ENCODE peak calls at places on chromosomes 5 and 9, in four cellular contexts. X is ascending aorta, T is HCT116, N is lower lobe of right lung. G is an unnamed sample.

GRCh38 chr5:74394543-74394923 is 246.0 kb downstream of the ENC1 start:
- DNase-seq in T (no peak), N (no peak), X (no peak), G (no peak)

GRCh38 chr5:110096419-110096818 is 406.7 kb downstream of the MAN2A1 start:
- DNase-seq in N (no peak), X (no peak), T (no peak), G (no peak)

GRCh38 chr5:87885727-87886126 is 382.9 kb downstream of the TMEM161B start:
- DNase-seq in N (no peak), X (no peak), T (no peak), G (no peak)

GRCh38 chr9:136352682-136353081 is 10.9 kb downstream of the DNLZ start:
- DNase-seq in X (no peak), T (no peak), N (peak; percentile 68), G (no peak)

GRCh38 chr5:33975846-33976245 is 8.6 kb downstream of the SLC45A2 start:
- DNase-seq in X (no peak), T (no peak), N (no peak), G (no peak)

GRCh38 chr5:151252762-151253603 is at the start of gene GM2A:
- DNase-seq in N (peak; percentile 100), T (peak; percentile 99), X (peak; percentile 100), G (peak; percentile 99)

GRCh38 chr9:108043585-108043984 is 554.0 kb upstream of the KLF4 start:
- DNase-seq in X (no peak), T (no peak), N (no peak), G (no peak)

GRCh38 chr5:176943816-176944215 is 44.7 kb upstream of the HK3 start:
- DNase-seq in N (no peak), T (no peak), X (no peak), G (no peak)

GRCh38 chr9:99345936-99346335 is 123.9 kb downstream of the SEC61B start:
- DNase-seq in T (no peak), X (no peak), N (no peak), G (no peak)

GRCh38 chr9:82183181-82183860 is 194.7 kb downstream of the SPATA31D1 start:
- DNase-seq in X (no peak), T (no peak), N (no peak), G (no peak)

GRCh38 chr5:91146905-91147600 is 236.1 kb downstream of the ARRDC3 start:
- DNase-seq in N (peak; percentile 74), T (no peak), X (no peak), G (no peak)

GRCh38 chr5:134502259-134502658 is 23.2 kb upstream of the JADE2 start:
- DNase-seq in N (no peak), T (no peak), X (no peak), G (no peak)

GRCh38 chr9:75937859-75938258 is 47.4 kb downstream of the PCSK5 start:
- DNase-seq in X (no peak), N (no peak), T (no peak), G (no peak)

GRCh38 chr5:110965773-110966581 is 105.5 kb upstream of the TSLP start:
- DNase-seq in N (no peak), T (no peak), X (no peak), G (no peak)

DNA sequence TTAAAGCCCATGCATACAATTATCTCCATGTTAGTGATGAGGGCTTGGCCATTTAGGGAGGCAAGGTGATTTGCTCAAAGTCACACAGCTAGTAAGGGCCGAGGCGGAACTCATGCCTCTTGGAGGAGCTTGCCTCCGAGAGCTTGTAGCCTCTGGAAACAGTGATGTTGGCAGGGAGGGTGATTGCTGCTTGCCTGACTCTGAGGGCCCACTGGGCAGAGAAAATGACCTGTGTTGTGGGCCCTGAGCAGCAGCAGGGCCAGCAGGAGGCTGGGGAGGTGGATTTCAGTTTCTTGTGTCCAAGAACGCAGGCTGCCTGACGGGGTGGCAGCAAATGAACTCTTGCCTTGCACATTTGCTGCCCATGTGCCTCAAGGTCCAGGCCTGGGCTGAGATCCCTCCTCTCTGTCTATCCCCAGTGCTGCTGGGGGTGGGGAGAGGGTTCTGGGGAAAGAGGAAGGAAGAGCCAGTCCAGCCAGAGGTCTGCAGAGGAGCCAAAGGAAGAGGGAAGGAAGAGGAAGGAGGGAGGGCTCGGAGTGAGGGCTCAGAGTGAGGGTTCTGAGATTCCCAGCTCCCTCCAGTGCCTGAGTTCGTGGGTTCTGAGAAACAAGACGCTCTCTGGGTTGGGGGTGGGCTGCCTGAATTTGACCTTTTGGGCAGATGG is 16.2 kb upstream of the PTGS1 start:
- DNase-seq in N (no peak), X (no peak), T (no peak), G (no peak)
- H3K36me3 ChIP-seq in N (no peaks in the 10 kb centered on the region), X (no peaks in the 10 kb centered on the region), T (no peaks in the 10 kb centered on the region), G (no peaks in the 10 kb centered on the region)

GRCh38 chr9:88691811-88692210 is 156.8 kb downstream of the NXNL2 start:
- DNase-seq in N (no peak), T (no peak), X (no peak), G (no peak)

GRCh38 chr9:88690628-88691027 is 155.7 kb downstream of the NXNL2 start:
- DNase-seq in T (no peak), X (no peak), N (no peak), G (no peak)

GRCh38 chr9:88691096-88691495 is 156.1 kb downstream of the NXNL2 start:
- DNase-seq in T (no peak), N (no peak), X (no peak), G (no peak)

GRCh38 chr9:88694625-88695024 is 159.6 kb downstream of the NXNL2 start:
- DNase-seq in X (no peak), T (no peak), N (no peak), G (no peak)

DNA sequence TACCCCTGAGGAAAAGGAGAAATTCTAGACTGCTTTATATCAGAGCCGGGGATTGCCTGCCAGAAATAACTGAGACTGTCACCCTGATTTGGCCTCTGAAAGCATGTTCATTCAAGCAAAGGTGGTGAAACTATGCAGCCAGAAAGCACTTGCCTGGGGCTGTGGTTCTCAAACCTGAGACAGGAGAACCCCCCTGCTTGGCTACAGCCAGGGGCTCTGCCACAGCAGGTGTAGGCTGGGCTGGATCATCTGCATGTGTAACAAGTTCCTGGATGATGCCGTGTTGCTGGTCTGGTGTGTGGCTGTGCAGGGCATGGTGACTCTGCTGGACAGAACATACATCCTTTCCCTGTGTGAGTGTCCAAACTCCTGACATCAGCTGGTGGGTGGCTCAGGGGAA is 157.9 kb downstream of the NXNL2 start:
- DNase-seq in X (no peak), T (no peak), N (no peak), G (no peak)
- H3K36me3 ChIP-seq in X (no peaks in the 10 kb centered on the region), T (no peaks in the 10 kb centered on the region), N (no peaks in the 10 kb centered on the region), G (no peaks in the 10 kb centered on the region)

GRCh38 chr5:141574122-141574510 is 44.7 kb downstream of the DIAPH1 start:
- DNase-seq in T (no peak), N (no peak), X (no peak), G (no peak)

GRCh38 chr5:141567513-141568117 is 51.2 kb downstream of the DIAPH1 start:
- DNase-seq in N (no peak), X (no peak), T (no peak), G (peak; percentile 47)

GRCh38 chr5:141565826-141566575 is 52.8 kb downstream of the DIAPH1 start:
- DNase-seq in X (no peak), T (no peak), N (no peak), G (no peak)

GRCh38 chr5:141573489-141574121 is 45.2 kb downstream of the DIAPH1 start:
- DNase-seq in X (no peak), T (no peak), N (no peak), G (no peak)

DNA sequence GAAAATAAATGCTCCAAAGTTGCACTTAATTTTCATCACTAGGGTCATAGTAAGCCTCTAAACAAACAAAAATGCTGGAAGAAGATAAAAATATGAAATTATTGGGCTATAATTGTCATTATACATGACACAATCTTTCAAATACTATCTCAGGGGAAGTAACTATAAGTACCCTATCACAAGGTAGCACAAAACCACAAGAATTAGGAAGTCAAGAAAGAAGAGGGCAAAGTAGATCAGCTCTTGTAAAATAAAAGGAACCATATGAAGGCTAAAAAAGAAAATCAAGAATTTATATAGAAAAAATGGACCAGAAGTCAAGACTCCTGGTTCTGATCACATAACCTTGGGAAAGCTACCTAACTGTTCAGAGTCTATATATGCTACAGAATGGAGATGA is 48.1 kb downstream of the DIAPH1 start:
- DNase-seq in T (no peak), N (no peak), X (no peak), G (no peak)
- H3K36me3 ChIP-seq in T (peaks cover 44% of the 10 kb centered on the region), N (peaks cover 96% of the 10 kb centered on the region), X (peaks cover 45% of the 10 kb centered on the region), G (peaks cover 44% of the 10 kb centered on the region)

DNA sequence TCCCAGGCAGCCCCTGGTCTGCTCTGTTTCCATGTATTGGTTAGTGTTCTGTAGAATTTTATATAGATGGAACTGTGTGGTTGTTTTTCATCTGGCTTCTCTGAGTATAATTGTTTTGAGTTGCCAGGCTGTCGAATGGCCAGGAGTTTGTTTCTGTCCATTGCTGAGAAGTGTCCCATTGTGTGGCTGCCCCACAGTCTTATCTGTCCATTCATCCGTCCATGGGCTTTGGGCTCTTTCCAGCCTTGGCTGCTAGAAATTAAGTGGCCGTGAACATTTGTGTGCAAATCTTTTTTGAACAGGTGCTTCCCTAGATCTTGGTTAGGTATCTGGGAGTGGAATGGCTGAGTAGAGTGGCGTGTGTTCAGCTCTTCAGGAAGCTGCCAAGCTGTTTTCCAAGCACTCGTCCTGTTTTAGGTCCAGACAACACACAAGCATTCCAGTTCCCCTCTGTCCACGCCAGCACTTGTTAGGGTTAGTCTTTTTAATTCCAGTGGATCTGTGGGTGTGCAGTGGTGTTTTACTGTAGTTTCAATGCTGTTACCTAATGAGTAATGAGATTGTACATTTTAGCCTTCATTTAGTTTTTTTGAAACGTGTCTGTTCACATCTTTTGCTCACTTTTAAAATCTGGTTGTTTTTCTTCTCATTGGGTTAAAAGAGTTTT is 122.2 kb upstream of the CACNA1B start:
- DNase-seq in T (no peak), N (no peak), X (no peak), G (no peak)
- H3K36me3 ChIP-seq in T (peaks cover 22% of the 10 kb centered on the region), N (peaks cover 80% of the 10 kb centered on the region), X (peaks cover 34% of the 10 kb centered on the region), G (peaks cover 49% of the 10 kb centered on the region)

GRCh38 chr9:133476531-133476930 is 2.4 kb downstream of the SLC2A6 start:
- DNase-seq in N (no peak), X (no peak), T (no peak), G (no peak)
- H3K36me3 ChIP-seq in N (peaks cover 29% of the 10 kb centered on the region), X (no peaks in the 10 kb centered on the region), T (no peaks in the 10 kb centered on the region), G (peaks cover 22% of the 10 kb centered on the region)

DNA sequence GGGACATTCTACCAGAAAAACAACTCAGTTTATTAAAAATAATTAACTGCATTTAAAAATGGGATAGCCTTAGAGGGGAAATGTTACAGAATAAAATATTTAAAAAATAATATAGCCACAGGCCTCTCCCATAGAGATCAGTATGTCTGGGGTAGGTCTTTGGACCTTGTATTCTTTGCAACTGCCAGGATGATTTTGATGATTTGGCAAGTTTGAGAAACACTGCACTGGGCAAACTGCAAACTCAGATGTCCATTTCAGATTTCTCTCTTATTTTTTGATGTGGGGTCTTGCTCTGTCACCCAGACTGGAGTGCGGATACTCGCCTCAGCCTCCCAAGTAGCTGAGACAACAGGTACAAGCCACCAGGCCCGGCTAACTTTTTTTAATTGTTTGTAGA is 24.9 kb upstream of the CCNO start:
- DNase-seq in T (no peak), N (no peak), X (no peak), G (no peak)
- H3K36me3 ChIP-seq in T (peaks cover 26% of the 10 kb centered on the region), N (peaks cover 92% of the 10 kb centered on the region), X (peaks cover 49% of the 10 kb centered on the region), G (peaks cover 74% of the 10 kb centered on the region)

DNA sequence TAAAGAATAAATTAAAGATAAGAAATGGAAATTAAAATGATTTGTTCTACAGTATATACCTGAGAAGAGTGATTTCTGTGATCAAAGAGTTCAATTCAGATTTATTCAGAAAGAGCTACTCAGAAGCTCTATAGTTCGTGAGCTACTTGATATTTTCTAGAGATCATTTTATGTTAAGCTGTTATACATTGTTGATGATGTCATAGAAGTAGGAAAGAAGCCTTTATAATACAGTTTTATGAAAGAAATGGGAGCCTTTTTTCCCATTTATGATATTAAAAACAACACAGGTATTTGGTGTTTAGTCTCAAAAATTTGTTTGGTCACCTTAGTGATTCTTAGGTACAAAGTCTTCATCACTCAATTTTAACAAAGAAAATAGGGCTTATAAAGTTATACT is 20.8 kb downstream of the RNF14 start:
- DNase-seq in T (no peak), X (no peak), N (no peak), G (no peak)
- H3K36me3 ChIP-seq in T (peaks cover 13% of the 10 kb centered on the region), X (peaks cover 64% of the 10 kb centered on the region), N (peaks cover 94% of the 10 kb centered on the region), G (peaks cover 73% of the 10 kb centered on the region)

G was measured in SK-N-SH.